ENCODE peak calls at places on chromosomes 7 and 10, in seven cellular contexts. G, E, N, T, I, X and D are unnamed samples.

GRCh38 chr7:124188576-124188975 is 155.7 kb upstream of the TMEM229A start:
- DNase-seq in G (no peak), E (no peak), N (no peak), T (peak), I (no peak), X (no peak), D (no peak)

GRCh38 chr10:124206616-124207015 is 113.2 kb upstream of the CHST15 start:
- DNase-seq in G (no peak), E (no peak), N (no peak), T (no peak), I (no peak), X (no peak), D (no peak)

GRCh38 chr7:114081606-114082425 is 163.0 kb upstream of the PPP1R3A start:
- DNase-seq in G (peak), E (peak), N (peak), T (peak), I (no peak), X (peak), D (peak)

GRCh38 chr7:44893710-44894135 is 8.4 kb upstream of the PURB start:
- DNase-seq in G (no peak), E (no peak), N (no peak), T (no peak), I (no peak), X (no peak), D (peak)

GRCh38 chr10:69460576-69461242 is 9.4 kb downstream of the TSPAN15 start:
- DNase-seq in G (no peak), E (no peak), N (no peak), T (no peak), I (no peak), X (no peak), D (no peak)

GRCh38 chr7:95980073-95980655 is 207.8 kb downstream of the DYNC1I1 start:
- DNase-seq in G (no peak), E (no peak), N (no peak), T (no peak), I (no peak), X (no peak), D (no peak)

GRCh38 chr7:151366872-151367207 is 25.2 kb downstream of the NUB1 start:
- DNase-seq in G (peak), E (no peak), N (peak), T (no peak), I (no peak), X (no peak), D (peak)

GRCh38 chr7:27198871-27199801 is 755 bp downstream of the HOXA13 start:
- DNase-seq in G (peak), E (no peak), N (no peak), T (peak), I (no peak), X (peak), D (peak)

GRCh38 chr10:71475243-71475871 is 78.6 kb downstream of the CDH23 start:
- DNase-seq in G (no peak), E (no peak), N (no peak), T (peak), I (no peak), X (no peak), D (no peak)

GRCh38 chr7:131190146-131190545 is 137.5 kb upstream of the MKLN1 start:
- DNase-seq in G (no peak), E (no peak), N (peak), T (peak), I (peak), X (no peak), D (no peak)

GRCh38 chr10:118953598-118953997 is 75.9 kb upstream of the NANOS1 start:
- DNase-seq in G (no peak), E (no peak), N (no peak), T (no peak), I (no peak), X (no peak), D (no peak)

GRCh38 chr10:13882112-13882711 is 295.4 kb downstream of the PRPF18 start:
- DNase-seq in G (peak), E (no peak), N (peak), T (peak), I (peak), X (peak), D (peak)

GRCh38 chr7:93836111-93836510 is 54.4 kb downstream of the TFPI2 start:
- DNase-seq in G (no peak), E (no peak), N (peak), T (no peak), I (no peak), X (no peak), D (peak)

GRCh38 chr10:944034-944831 is 12.7 kb upstream of the LARP4B start:
- DNase-seq in G (peak), E (no peak), N (peak), T (no peak), I (no peak), X (no peak), D (peak)

GRCh38 chr7:39741942-39742623 is 118.7 kb downstream of the RALA start:
- DNase-seq in G (peak), E (no peak), N (peak), T (peak), I (peak), X (no peak), D (peak)

GRCh38 chr10:42997151-42997848 is 79.6 kb upstream of the RET start:
- DNase-seq in G (no peak), E (no peak), N (no peak), T (no peak), I (no peak), X (no peak), D (no peak)

GRCh38 chr7:129385116-129385515 is 49.1 kb upstream of the STRIP2 start:
- DNase-seq in G (no peak), E (no peak), N (no peak), T (no peak), I (no peak), X (no peak), D (no peak)

GRCh38 chr7:143284591-143285453 is at the start of gene TMEM139:
- DNase-seq in G (no peak), E (peak), N (no peak), T (peak), I (no peak), X (peak), D (no peak)

GRCh38 chr7:87151701-87152111 is 547 bp upstream of the DMTF1 start:
- DNase-seq in G (no peak), E (peak), N (no peak), T (no peak), I (no peak), X (no peak), D (no peak)

GRCh38 chr7:71482284-71482683 is 350.3 kb downstream of the GALNT17 start:
- DNase-seq in G (no peak), E (no peak), N (no peak), T (no peak), I (no peak), X (no peak), D (no peak)

GRCh38 chr10:132061465-132062180 is 4.1 kb upstream of the JAKMIP3 start:
- DNase-seq in G (no peak), E (no peak), N (no peak), T (no peak), I (no peak), X (no peak), D (no peak)

GRCh38 chr7:146185844-146186243 is 69.2 kb downstream of the CNTNAP2 start:
- DNase-seq in G (no peak), E (no peak), N (peak), T (no peak), I (no peak), X (no peak), D (no peak)

GRCh38 chr10:132479603-132480221 is 57.9 kb upstream of the INPP5A start:
- DNase-seq in G (no peak), E (no peak), N (no peak), T (no peak), I (no peak), X (no peak), D (no peak)